ENCODE peak calls at places on chromosome 5, in eight cellular contexts. W is HCT116, M is K562, Z is GM12864, C is left ventricle myocardium inferior, K is bronchial epithelial cell, E is A549, Y is astrocyte of the spinal cord. S is an unnamed sample.

GRCh38 chr5:30392897-30393296 is 800.6 kb upstream of the CDH6 start:
- DNase-seq in W (no peak), M (no peak), Z (no peak), C (no peak), K (peak), E (no peak), Y (no peak), S (no peak)

GRCh38 chr5:31385774-31386537 is 145.9 kb downstream of the DROSHA start:
- DNase-seq in W (no peak), M (peak), Z (no peak), C (no peak), K (no peak), E (no peak), Y (no peak), S (no peak)

GRCh38 chr5:179023528-179024189 is at the start of gene ZNF879:
- DNase-seq in W (no peak), M (peak), Z (peak), C (peak), K (peak), E (peak), Y (peak), S (peak)

GRCh38 chr5:102670224-102670836 is 84.8 kb upstream of the PAM start:
- DNase-seq in W (peak), M (peak), Z (no peak), C (no peak), K (no peak), E (peak), Y (no peak), S (no peak)

GRCh38 chr5:149434162-149435014 is 55.3 kb upstream of the IL17B start:
- DNase-seq in W (no peak), M (peak), Z (no peak), C (no peak), K (peak), E (peak), Y (peak), S (no peak)

GRCh38 chr5:142095651-142096330 is 12.8 kb upstream of the NDFIP1 start:
- DNase-seq in W (no peak), M (peak), Z (no peak), C (no peak), K (peak), E (no peak), Y (no peak), S (no peak)

GRCh38 chr5:177179431-177179830 is 45.9 kb downstream of the NSD1 start:
- DNase-seq in W (no peak), M (no peak), Z (no peak), C (no peak), K (no peak), E (no peak), Y (no peak), S (no peak)

GRCh38 chr5:82257247-82257646 is 20.9 kb downstream of the RPS23 start:
- DNase-seq in W (no peak), M (no peak), Z (no peak), C (no peak), K (no peak), E (no peak), Y (no peak), S (no peak)

GRCh38 chr5:173329370-173330150 is 1.3 kb upstream of the STC2 start:
- DNase-seq in W (peak), M (no peak), Z (no peak), C (no peak), K (no peak), E (peak), Y (peak), S (no peak)

GRCh38 chr5:6347673-6348072 is 30.7 kb downstream of the MED10 start:
- DNase-seq in W (no peak), M (no peak), Z (no peak), C (no peak), K (no peak), E (no peak), Y (no peak), S (no peak)

GRCh38 chr5:82347213-82347947 is 69.2 kb upstream of the RPS23 start:
- DNase-seq in W (no peak), M (no peak), Z (no peak), C (peak), K (no peak), E (no peak), Y (peak), S (no peak)

GRCh38 chr5:68305223-68305865 is 89.8 kb downstream of the PIK3R1 start:
- DNase-seq in W (no peak), M (no peak), Z (no peak), C (peak), K (no peak), E (no peak), Y (no peak), S (no peak)

GRCh38 chr5:93583799-93584530 is 943 bp downstream of the NR2F1 start:
- DNase-seq in W (no peak), M (peak), Z (no peak), C (no peak), K (no peak), E (peak), Y (no peak), S (no peak)

GRCh38 chr5:96657068-96657467 is 5.1 kb upstream of the CAST start:
- DNase-seq in W (peak), M (peak), Z (no peak), C (no peak), K (peak), E (peak), Y (peak), S (peak)

GRCh38 chr5:180338001-180338707 is 15.0 kb downstream of the GFPT2 start:
- DNase-seq in W (no peak), M (no peak), Z (no peak), C (no peak), K (no peak), E (no peak), Y (no peak), S (no peak)

GRCh38 chr5:16782227-16782626 is 153.9 kb downstream of the MYO10 start:
- DNase-seq in W (no peak), M (no peak), Z (no peak), C (no peak), K (no peak), E (no peak), Y (no peak), S (no peak)

GRCh38 chr5:154274828-154275185 is 84.3 kb downstream of the GALNT10 start:
- DNase-seq in W (no peak), M (no peak), Z (no peak), C (no peak), K (peak), E (no peak), Y (no peak), S (no peak)

GRCh38 chr5:15791274-15791673 is 291.3 kb downstream of the FBXL7 start:
- DNase-seq in W (no peak), M (no peak), Z (no peak), C (no peak), K (no peak), E (no peak), Y (peak), S (no peak)

GRCh38 chr5:77224672-77225355 is 14.3 kb downstream of the PDE8B start:
- DNase-seq in W (no peak), M (peak), Z (no peak), C (no peak), K (no peak), E (peak), Y (peak), S (no peak)

GRCh38 chr5:61468483-61468865 is 136.4 kb downstream of the ZSWIM6 start:
- DNase-seq in W (peak), M (no peak), Z (no peak), C (no peak), K (no peak), E (peak), Y (no peak), S (no peak)
- TF ChIP-seq CTCF in W (peak), M (no peak), Z (no peak), C (no peak), K (no peak), E (peak), Y (peak), S (peak)

DNA sequence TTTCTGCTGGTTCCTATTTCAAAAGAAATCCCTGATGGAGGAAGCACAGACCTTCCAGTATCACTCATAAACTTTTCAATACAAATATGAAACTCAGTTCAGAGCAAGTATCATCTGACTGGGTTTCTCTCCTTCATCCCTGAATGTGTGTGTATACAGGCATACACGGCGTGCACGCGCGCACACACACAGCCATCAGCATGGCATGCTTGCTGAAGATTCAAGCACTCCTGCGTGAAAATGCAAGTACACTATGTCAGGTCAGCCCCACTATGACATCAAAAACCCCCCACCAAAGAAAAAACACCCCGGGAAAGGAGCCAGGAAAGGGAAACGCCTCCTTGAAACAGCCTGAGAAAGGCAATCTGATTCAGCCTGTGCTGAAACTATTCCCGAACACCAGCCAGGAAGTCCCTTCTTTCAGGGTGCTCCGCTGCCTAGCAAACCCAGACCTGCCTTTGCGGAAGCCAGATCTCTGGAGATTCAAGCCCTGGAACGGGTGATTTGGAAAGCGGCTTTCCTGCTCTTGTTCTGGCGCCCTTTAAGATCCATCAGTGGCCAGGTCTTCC is 843 bp downstream of the KLHL3 start:
- DNase-seq in W (no peak), M (no peak), Z (no peak), C (peak), K (peak), E (no peak), Y (peak), S (no peak)
- H3K4me3 ChIP-seq in W (no peak), M (no peak), Z (peak), C (peak), K (peak), E (no peak), Y (peak), S (peak)

GRCh38 chr5:54769072-54769471 is 216.3 kb downstream of the ESM1 start:
- DNase-seq in W (no peak), M (no peak), Z (no peak), C (no peak), K (peak), E (no peak), Y (no peak), S (no peak)
- TF ChIP-seq CTCF in W (peak), M (peak), Z (no peak), C (no peak), K (peak), E (no peak), Y (no peak), S (peak)

DNA sequence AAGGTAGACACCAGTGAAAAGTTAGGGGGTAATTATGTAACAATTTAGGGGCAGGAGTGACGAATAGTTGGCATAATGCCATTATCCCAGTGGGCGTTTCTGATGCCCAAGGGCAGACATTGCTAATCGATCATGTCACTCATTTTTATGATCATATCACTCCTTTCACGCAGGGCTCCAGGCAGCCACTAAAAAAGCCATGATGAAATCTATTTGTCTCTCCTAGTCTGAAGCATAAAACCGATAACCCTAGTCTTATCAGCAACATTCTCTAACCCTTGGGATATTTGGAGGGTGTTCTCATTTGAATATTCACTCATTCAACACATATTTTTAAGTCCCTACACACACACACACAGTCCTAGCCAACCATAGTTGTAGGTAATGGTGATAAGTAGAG is 114.9 kb downstream of the NMUR2 start:
- DNase-seq in W (no peak), M (no peak), Z (no peak), C (no peak), K (no peak), E (no peak), Y (no peak), S (no peak)
- H3K4me3 ChIP-seq in W (no peak), M (no peak), Z (no peak), C (no peak), K (no peak), E (no peak), Y (no peak), S (no peak)